ENCODE peak calls at places on chromosomes 7 and 10, in six cellular contexts. W is ELR, L is mucosa of descending colon, J is pancreas, V is upper lobe of right lung, R is NCI-H1417. E is an unnamed sample.

GRCh38 chr10:88728107-88728763 is 22.2 kb downstream of the LIPK start:
- DNase-seq in W (peak), L (peak), J (no peak), V (peak), R (no peak), E (no peak)

GRCh38 chr7:131941291-131941690 is 384.9 kb upstream of the PODXL start:
- DNase-seq in W (no peak), L (no peak), J (no peak), V (no peak), R (no peak), E (no peak)

GRCh38 chr7:6478186-6478585 is 30.4 kb upstream of the DAGLB start:
- DNase-seq in W (no peak), L (no peak), J (no peak), V (no peak), R (no peak), E (no peak)

GRCh38 chr7:92646966-92647625 is 56.9 kb upstream of the FAM133B start:
- DNase-seq in W (no peak), L (no peak), J (no peak), V (no peak), R (no peak), E (no peak)

GRCh38 chr7:157228864-157229422 is 90.2 kb downstream of the UBE3C start:
- DNase-seq in W (peak), L (no peak), J (no peak), V (no peak), R (no peak), E (no peak)

GRCh38 chr10:34612446-34612845 is 202.7 kb downstream of the PARD3 start:
- DNase-seq in W (peak), L (no peak), J (no peak), V (no peak), R (no peak), E (no peak)

GRCh38 chr7:3552499-3552898 is 251.4 kb downstream of the SDK1 start:
- DNase-seq in W (peak), L (no peak), J (no peak), V (no peak), R (no peak), E (no peak)

GRCh38 chr10:116637830-116638229 is 17.1 kb downstream of the PNLIPRP2 start:
- DNase-seq in W (no peak), L (no peak), J (peak), V (no peak), R (no peak), E (no peak)

GRCh38 chr7:128410092-128410665 is 397 bp upstream of the IMPDH1 start:
- DNase-seq in W (peak), L (peak), J (no peak), V (peak), R (peak), E (peak)

GRCh38 chr10:128873408-128873807 is 593.6 kb upstream of the MGMT start:
- DNase-seq in W (no peak), L (no peak), J (no peak), V (no peak), R (no peak), E (no peak)

GRCh38 chr7:16695621-16696237 is 49.7 kb downstream of the BZW2 start:
- DNase-seq in W (peak), L (no peak), J (peak), V (no peak), R (peak), E (no peak)

GRCh38 chr7:130387628-130388403 is 7.5 kb downstream of the CPA1 start:
- DNase-seq in W (no peak), L (no peak), J (peak), V (no peak), R (no peak), E (no peak)

GRCh38 chr7:9856668-9857067 is 1117.0 kb upstream of the PHF14 start:
- DNase-seq in W (no peak), L (no peak), J (no peak), V (no peak), R (no peak), E (no peak)